ENCODE peak calls at places on chromosomes 3 and 15, in ten cellular contexts. O, W, U, M, G, Z, F, C, Q and L are unnamed samples.

GRCh38 chr3:99706410-99706809 is 68.0 kb downstream of the COL8A1 start:
- DNase-seq in O (no peak), W (no peak), U (no peak), M (no peak), G (no peak), Z (no peak), F (no peak), C (peak; percentile 39), Q (no peak), L (no peak)

GRCh38 chr3:183253364-183253960 is 409 bp downstream of the B3GNT5 start:
- DNase-seq in O (no peak), W (peak; percentile 81), U (peak; percentile 71), M (peak; percentile 35), G (peak; percentile 56), Z (peak; percentile 74), F (peak; percentile 83), C (peak; percentile 70), Q (peak; percentile 23), L (no peak)

GRCh38 chr3:10017636-10018292 is 8.5 kb upstream of the FANCD2 start:
- DNase-seq in O (no peak), W (no peak), U (no peak), M (no peak), G (no peak), Z (no peak), F (no peak), C (no peak), Q (no peak), L (no peak)

GRCh38 chr3:152048826-152049225 is 175.4 kb downstream of the SUCNR1 start:
- DNase-seq in O (no peak), W (no peak), U (no peak), M (no peak), G (no peak), Z (no peak), F (no peak), C (no peak), Q (no peak), L (no peak)

GRCh38 chr3:46027736-46028397 is 584 bp upstream of the XCR1 start:
- DNase-seq in O (no peak), W (no peak), U (no peak), M (no peak), G (no peak), Z (no peak), F (no peak), C (no peak), Q (no peak), L (no peak)

GRCh38 chr15:55775316-55775715 is 32.4 kb upstream of the PRTG start:
- DNase-seq in O (no peak), W (no peak), U (no peak), M (no peak), G (peak; percentile 42), Z (peak; percentile 40), F (no peak), C (no peak), Q (no peak), L (peak; percentile 50)

GRCh38 chr3:81723732-81724313 is 37.6 kb downstream of the GBE1 start:
- DNase-seq in O (no peak), W (no peak), U (peak; percentile 78), M (no peak), G (no peak), Z (no peak), F (no peak), C (no peak), Q (no peak), L (no peak)

GRCh38 chr3:124811441-124811840 is 75.7 kb downstream of the ITGB5 start:
- DNase-seq in O (no peak), W (no peak), U (no peak), M (no peak), G (no peak), Z (no peak), F (no peak), C (no peak), Q (no peak), L (no peak)

GRCh38 chr3:124787490-124788195 is 57.4 kb downstream of the UMPS start:
- DNase-seq in O (no peak), W (no peak), U (no peak), M (no peak), G (no peak), Z (no peak), F (no peak), C (no peak), Q (no peak), L (no peak)

GRCh38 chr3:117665311-117665710 is 955.7 kb downstream of the TUSC7 start:
- DNase-seq in O (no peak), W (no peak), U (no peak), M (no peak), G (no peak), Z (peak; percentile 30), F (no peak), C (peak; percentile 31), Q (no peak), L (no peak)

GRCh38 chr3:108312656-108313055 is 16.3 kb downstream of the HHLA2 start:
- DNase-seq in O (no peak), W (no peak), U (no peak), M (no peak), G (no peak), Z (no peak), F (no peak), C (no peak), Q (no peak), L (no peak)

GRCh38 chr15:62348528-62349087 is 183.5 kb upstream of the C2CD4B start:
- DNase-seq in O (no peak), W (no peak), U (no peak), M (no peak), G (no peak), Z (no peak), F (no peak), C (no peak), Q (no peak), L (no peak)

GRCh38 chr3:127822166-127822835 is at the start of gene MGLL:
- DNase-seq in O (no peak), W (peak; percentile 57), U (peak; percentile 57), M (peak; percentile 55), G (peak; percentile 55), Z (no peak), F (no peak), C (peak; percentile 69), Q (peak; percentile 34), L (peak; percentile 34)

GRCh38 chr3:127824151-127824825 is 2.0 kb upstream of the MGLL start:
- DNase-seq in O (no peak), W (no peak), U (no peak), M (no peak), G (no peak), Z (no peak), F (no peak), C (no peak), Q (no peak), L (no peak)

GRCh38 chr3:127823590-127823857 is 1.2 kb upstream of the MGLL start:
- DNase-seq in O (no peak), W (no peak), U (peak; percentile 16), M (no peak), G (no peak), Z (no peak), F (no peak), C (no peak), Q (no peak), L (no peak)

GRCh38 chr3:127820871-127821853 is 1.2 kb downstream of the MGLL start:
- DNase-seq in O (no peak), W (peak; percentile 38), U (peak; percentile 57), M (no peak), G (no peak), Z (peak; percentile 69), F (no peak), C (peak; percentile 89), Q (no peak), L (no peak)

GRCh38 chr3:127822836-127823589 is 698 bp upstream of the MGLL start:
- DNase-seq in O (no peak), W (peak; percentile 73), U (no peak), M (peak; percentile 47), G (peak; percentile 57), Z (peak; percentile 72), F (peak; percentile 84), C (peak; percentile 74), Q (peak; percentile 24), L (peak; percentile 44)
- TF ChIP-seq CTCF in O (peak; percentile 15), W (no peak), U (no peak), M (no peak), G (no peak), Z (peak; percentile 48), F (no peak), C (no peak), Q (no peak), L (no peak)

DNA sequence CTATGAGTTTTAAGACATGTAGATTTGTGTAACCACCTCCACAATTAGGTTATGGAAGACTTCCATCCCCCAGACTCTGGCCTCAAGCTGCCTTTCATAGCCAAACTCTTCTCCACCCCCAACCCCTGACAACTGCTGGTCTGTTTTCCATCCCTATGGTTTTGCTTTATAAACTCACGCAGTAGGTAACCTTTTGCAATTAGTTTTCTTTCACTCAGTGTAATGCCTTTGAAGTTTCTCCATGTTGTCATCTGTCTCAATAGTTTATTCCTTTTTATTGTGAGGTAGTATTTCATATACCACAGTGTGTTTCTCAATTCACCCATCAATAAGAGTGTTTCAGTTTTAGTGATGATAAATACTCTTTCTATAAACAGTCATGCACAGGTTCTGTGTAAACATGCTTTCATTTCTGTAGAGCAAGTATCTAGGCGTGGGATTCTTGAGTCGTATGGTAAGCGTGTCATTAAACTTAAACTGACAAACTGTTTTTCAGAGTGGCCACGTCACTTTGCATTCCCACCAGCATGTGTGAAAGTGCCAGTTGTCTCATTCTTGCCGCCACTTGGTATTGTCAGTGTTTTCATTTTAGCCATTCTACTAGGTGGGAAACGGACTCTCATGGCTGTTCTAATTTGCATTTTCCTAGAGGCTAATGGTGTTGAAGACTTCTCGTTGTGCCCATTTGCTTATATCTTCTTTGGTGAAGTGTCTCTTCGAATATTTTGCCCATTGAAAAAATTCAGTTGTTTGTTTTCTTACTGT is 47.3 kb upstream of the ALDH1A3 start:
- DNase-seq in O (no peak), W (no peak), U (no peak), M (no peak), G (no peak), Z (no peak), F (no peak), C (no peak), Q (no peak), L (no peak)
- TF ChIP-seq CTCF in O (no peak), W (no peak), U (no peak), M (no peak), G (no peak), Z (no peak), F (no peak), C (no peak), Q (no peak), L (no peak)

GRCh38 chr3:31531992-31532586 is 636 bp upstream of the STT3B start:
- DNase-seq in O (peak; percentile 94), W (peak; percentile 100), U (peak; percentile 98), M (peak; percentile 100), G (peak; percentile 99), Z (peak; percentile 100), F (peak; percentile 99), C (peak; percentile 99), Q (peak; percentile 99), L (peak; percentile 100)
- TF ChIP-seq CTCF in O (no peak), W (peak; percentile 13), U (no peak), M (no peak), G (no peak), Z (peak; percentile 60), F (no peak), C (peak; percentile 5), Q (no peak), L (peak; percentile 16)

DNA sequence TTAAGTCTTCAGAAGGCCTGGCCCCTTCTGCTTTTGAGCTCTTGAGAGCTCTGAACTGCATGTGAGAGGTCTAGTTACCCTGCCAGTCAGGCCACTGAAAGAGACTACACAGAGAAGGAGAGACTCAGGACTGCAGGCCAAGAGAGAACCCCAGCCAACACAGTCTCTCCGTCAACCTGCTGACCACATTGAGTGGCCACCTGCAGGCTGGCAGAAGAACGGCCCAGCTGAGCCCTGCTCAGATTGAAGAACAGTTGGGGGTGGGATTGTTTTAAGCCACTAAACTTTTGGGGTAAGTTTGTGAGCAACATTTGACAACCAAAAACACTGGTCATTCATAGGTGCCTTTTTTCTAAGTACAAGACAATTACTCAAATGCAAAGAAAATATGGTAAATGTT is 273.5 kb upstream of the CCDC54 start:
- DNase-seq in O (no peak), W (no peak), U (no peak), M (no peak), G (no peak), Z (no peak), F (no peak), C (no peak), Q (no peak), L (no peak)
- TF ChIP-seq CTCF in O (no peak), W (no peak), U (no peak), M (no peak), G (no peak), Z (no peak), F (no peak), C (no peak), Q (no peak), L (no peak)